ENCODE peak calls at places on chromosomes 16 and 17, in seven cellular contexts. Z is AG04450, R is Peyer's patch, W is retinal pigment epithelial cell, P is fibroblast of villous mesenchyme, E is AG04449, H is sigmoid colon. I is an unnamed sample.

GRCh38 chr16:29790949-29791844 is 646 bp downstream of the KIF22 start:
- DNase-seq in W (no peak), Z (no peak), E (no peak), H (no peak), R (peak), P (no peak), I (no peak)

GRCh38 chr16:90046971-90047713 is 27.9 kb upstream of the DBNDD1 start:
- DNase-seq in W (peak), E (no peak), P (peak), H (peak), Z (no peak), R (peak), I (peak)

GRCh38 chr16:53952215-53953208 is 248.6 kb downstream of the FTO start:
- DNase-seq in E (no peak), H (no peak), P (peak), R (no peak), Z (no peak), W (no peak), I (peak)

GRCh38 chr17:3691539-3692166 is 4.3 kb downstream of the P2RX5 start:
- DNase-seq in P (no peak), Z (no peak), W (no peak), R (no peak), H (no peak), E (no peak), I (no peak)

GRCh38 chr17:28346199-28346580 is 10.6 kb downstream of the TNFAIP1 start:
- DNase-seq in P (peak), E (no peak), H (no peak), Z (no peak), W (no peak), R (no peak), I (no peak)

GRCh38 chr16:46658925-46659324 is 30.1 kb downstream of the VPS35 start:
- DNase-seq in W (no peak), Z (no peak), P (no peak), E (no peak), R (peak), H (no peak), I (no peak)

GRCh38 chr16:85028638-85029412 is 1.2 kb downstream of the KIAA0513 start:
- DNase-seq in P (peak), R (peak), H (peak), W (no peak), Z (no peak), E (no peak), I (peak)

GRCh38 chr17:2170023-2170422 is 115.1 kb downstream of the HIC1 start:
- DNase-seq in H (peak), P (no peak), W (no peak), R (peak), E (no peak), Z (no peak), I (no peak)

GRCh38 chr17:59365383-59365981 is 34.0 kb downstream of the YPEL2 start:
- DNase-seq in P (peak), H (peak), Z (no peak), R (no peak), W (no peak), E (no peak), I (no peak)

GRCh38 chr16:87918314-87918713 is 18.0 kb downstream of the CA5A start:
- DNase-seq in R (no peak), W (no peak), P (peak), Z (no peak), E (no peak), H (peak), I (peak)

GRCh38 chr16:4273858-4274291 is 1.1 kb upstream of the TFAP4 start:
- DNase-seq in W (no peak), P (peak), E (no peak), H (peak), Z (no peak), R (peak), I (peak)

GRCh38 chr16:89187337-89188063 is 12.8 kb downstream of the SLC22A31 start:
- DNase-seq in W (no peak), P (peak), H (no peak), R (no peak), E (no peak), Z (no peak), I (peak)

GRCh38 chr17:46952115-46952514 is 26.9 kb downstream of the RPRML start:
- DNase-seq in P (no peak), W (no peak), R (no peak), Z (no peak), H (no peak), E (no peak), I (no peak)

GRCh38 chr16:17469011-17469741 is 1.6 kb downstream of the XYLT1 start:
- DNase-seq in R (peak), W (no peak), E (peak), H (no peak), Z (peak), P (peak), I (peak)

GRCh38 chr16:66933776-66934137 is 445 bp downstream of the CIAO2B start:
- DNase-seq in E (no peak), W (no peak), H (no peak), Z (no peak), R (no peak), P (no peak), I (peak)

GRCh38 chr17:63564562-63564961 is 14.3 kb downstream of the DCAF7 start:
- DNase-seq in Z (no peak), H (no peak), E (no peak), P (no peak), R (no peak), W (no peak), I (no peak)

GRCh38 chr16:17359778-17360177 is 111.0 kb downstream of the XYLT1 start:
- DNase-seq in P (no peak), H (no peak), E (no peak), Z (no peak), W (no peak), R (peak), I (peak)

GRCh38 chr17:10177921-10178788 is 20.3 kb downstream of the GAS7 start:
- DNase-seq in E (peak), P (peak), W (no peak), R (no peak), Z (no peak), H (no peak), I (peak)

GRCh38 chr17:37062036-37062435 is 113.3 kb downstream of the AATF start:
- DNase-seq in P (no peak), E (no peak), H (no peak), Z (no peak), R (no peak), W (no peak), I (no peak)

GRCh38 chr17:74336307-74336706 is 10.3 kb downstream of the KIF19 start:
- DNase-seq in Z (no peak), W (no peak), H (no peak), R (no peak), P (no peak), E (no peak), I (no peak)

GRCh38 chr16:16007743-16008111 is 58.3 kb downstream of the ABCC1 start:
- DNase-seq in H (no peak), E (no peak), P (no peak), W (no peak), Z (no peak), R (peak), I (no peak)

GRCh38 chr17:31582151-31582907 is 190.9 kb downstream of the RAB11FIP4 start:
- DNase-seq in R (peak), W (no peak), E (no peak), H (peak), Z (no peak), P (peak), I (no peak)

GRCh38 chr16:89993971-89994370 is 25.3 kb downstream of the DBNDD1 start:
- DNase-seq in R (no peak), W (no peak), P (no peak), H (no peak), E (no peak), Z (no peak), I (no peak)

GRCh38 chr16:74677868-74678267 is 11.2 kb upstream of the RFWD3 start:
- DNase-seq in Z (no peak), R (no peak), W (no peak), H (no peak), P (no peak), E (no peak), I (no peak)

GRCh38 chr16:29662729-29663019 is 373 bp upstream of the SPN start:
- DNase-seq in R (peak), H (no peak), P (no peak), W (no peak), Z (no peak), E (no peak), I (no peak)

GRCh38 chr17:50394711-50395110 is 2.6 kb downstream of the LRRC59 start:
- DNase-seq in W (no peak), P (no peak), E (no peak), Z (no peak), H (no peak), R (no peak), I (peak)
- H3K4me3 ChIP-seq in W (no peak), P (peak), E (peak), Z (peak), H (no peak), R (no peak), I (peak)

DNA sequence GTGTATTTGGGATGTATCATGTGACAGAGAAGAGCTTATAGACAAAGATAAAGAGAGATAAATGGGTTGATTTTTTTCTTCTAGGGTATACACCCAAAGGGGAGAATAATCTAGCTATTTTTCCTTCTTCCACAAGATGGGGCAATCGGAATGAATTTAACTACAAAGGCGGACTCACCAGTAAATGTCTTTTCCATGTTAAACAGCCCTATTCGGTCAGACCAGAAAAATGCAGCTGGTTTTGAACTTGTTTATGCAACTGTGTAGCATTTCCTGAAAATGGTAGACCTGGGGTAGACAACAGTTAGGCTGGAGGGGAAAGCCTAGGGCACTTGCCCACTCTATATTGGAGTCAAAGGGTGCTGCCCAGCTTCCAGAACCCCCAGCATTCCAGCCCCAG is 477.1 kb downstream of the TOX3 start:
- DNase-seq in E (no peak), P (peak), Z (no peak), W (no peak), R (no peak), H (no peak), I (peak)
- TF ChIP-seq CTCF in E (no peak), P (no peak), Z (no peak), W (peak), R (peak), H (no peak), I (no peak)

GRCh38 chr17:40479754-40480480 is 21.5 kb downstream of the TNS4 start:
- DNase-seq in W (no peak), R (no peak), Z (no peak), E (no peak), H (no peak), P (no peak), I (no peak)
- H3K4me3 ChIP-seq in W (no peak), R (no peak), Z (no peak), E (no peak), H (no peak), P (no peak), I (no peak)

GRCh38 chr16:83402969-83403368 is 404.8 kb upstream of the HSBP1 start:
- DNase-seq in H (no peak), R (no peak), W (peak), P (peak), E (no peak), Z (no peak), I (peak)

GRCh38 chr16:83400234-83400633 is 407.5 kb upstream of the HSBP1 start:
- DNase-seq in H (no peak), Z (no peak), P (no peak), E (no peak), R (no peak), W (no peak), I (no peak)

GRCh38 chr16:83404261-83404660 is 403.5 kb upstream of the HSBP1 start:
- DNase-seq in P (no peak), R (no peak), Z (no peak), E (no peak), H (no peak), W (no peak), I (no peak)

GRCh38 chr16:83403751-83404150 is 404.0 kb upstream of the HSBP1 start:
- DNase-seq in Z (no peak), W (no peak), E (no peak), H (no peak), P (peak), R (no peak), I (peak)

DNA sequence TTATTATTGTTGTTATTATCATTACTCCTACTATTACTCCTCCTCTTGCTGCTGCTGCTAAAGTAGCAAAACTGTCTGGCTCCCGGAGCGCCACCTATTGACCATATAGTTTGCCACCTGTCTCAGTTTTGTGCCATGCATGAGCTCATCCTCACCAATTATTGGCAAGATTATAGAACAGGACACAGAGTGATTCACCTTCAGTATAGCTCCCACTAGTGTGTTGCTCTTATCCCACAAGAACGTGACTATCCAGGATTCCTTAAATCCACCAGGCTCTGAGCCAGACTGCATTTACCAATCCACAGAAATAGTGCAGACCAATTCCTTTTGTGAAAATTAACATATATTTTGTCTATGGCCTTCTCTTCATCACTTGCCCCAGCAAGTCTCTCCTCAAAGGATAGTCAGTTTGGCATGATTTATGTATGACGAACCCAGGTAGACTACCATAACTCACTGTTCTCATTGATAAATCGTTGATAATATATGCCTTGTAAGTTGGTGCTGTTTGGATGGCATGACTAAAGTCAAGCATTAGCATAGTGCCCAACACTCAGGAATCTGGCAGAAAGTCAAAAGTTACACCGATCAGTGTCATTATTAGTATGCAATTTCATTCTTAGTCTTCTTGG is 405.5 kb upstream of the HSBP1 start:
- DNase-seq in W (no peak), E (no peak), Z (no peak), H (no peak), P (no peak), R (no peak), I (peak)
- TF ChIP-seq CTCF in W (peak), E (peak), Z (no peak), H (no peak), P (no peak), R (no peak), I (peak)